ENCODE peak calls at places on chromosomes 5 and 9, in ten cellular contexts. B, S, E, O, K, V, L, C, N and J are unnamed samples.
A peak's percentile ranks its signal among the peaks of the same experiment; 100 is the strongest.

GRCh38 chr5:6827815-6828214 is 114.6 kb downstream of the TENT4A start:
- DNase-seq in L (no peak), V (no peak), E (peak; percentile 13), S (no peak), K (no peak), B (no peak), N (no peak), O (no peak), C (no peak), J (no peak)

GRCh38 chr9:72485821-72486605 is 35.4 kb upstream of the TMC1 start:
- DNase-seq in V (peak; percentile 42), N (peak; percentile 21), B (no peak), C (no peak), O (no peak), K (no peak), S (no peak), E (no peak), L (no peak), J (no peak)

GRCh38 chr9:95089257-95089873 is 228.1 kb downstream of the FANCC start:
- DNase-seq in B (peak; percentile 15), K (no peak), L (no peak), S (no peak), C (no peak), N (no peak), O (no peak), V (no peak), E (no peak), J (no peak)

GRCh38 chr5:125484272-125485002 is 738.0 kb upstream of the ZNF608 start:
- DNase-seq in O (peak; percentile 90), S (peak; percentile 62), E (no peak), K (peak; percentile 48), C (no peak), L (peak; percentile 96), N (peak; percentile 84), V (peak; percentile 69), B (peak; percentile 31), J (peak; percentile 76)

GRCh38 chr5:151174612-151175101 is 17.1 kb upstream of the ANXA6 start:
- DNase-seq in S (no peak), C (no peak), B (no peak), N (no peak), O (no peak), K (no peak), E (no peak), V (no peak), L (no peak), J (peak; percentile 46)

GRCh38 chr9:21121595-21122251 is 19.9 kb downstream of the IFNW1 start:
- DNase-seq in E (no peak), L (no peak), B (no peak), C (no peak), S (no peak), O (no peak), K (no peak), V (no peak), N (no peak), J (no peak)

GRCh38 chr5:55160493-55161209 is 680 bp downstream of the GPX8 start:
- DNase-seq in E (no peak), L (peak; percentile 93), S (peak; percentile 76), O (peak; percentile 85), V (peak; percentile 94), N (peak; percentile 91), B (peak; percentile 42), C (no peak), K (peak; percentile 53), J (peak; percentile 57)

GRCh38 chr5:136034976-136035375 is 6.2 kb downstream of the TGFBI start:
- DNase-seq in B (no peak), K (peak; percentile 62), N (no peak), C (no peak), E (no peak), V (no peak), O (no peak), L (no peak), S (no peak), J (no peak)

GRCh38 chr5:94360382-94360781 is 258.0 kb downstream of the KIAA0825 start:
- DNase-seq in V (no peak), K (peak; percentile 27), E (no peak), O (no peak), C (no peak), S (no peak), B (no peak), L (no peak), N (no peak), J (no peak)

GRCh38 chr5:94362857-94363256 is 255.5 kb downstream of the KIAA0825 start:
- DNase-seq in V (no peak), E (no peak), C (no peak), O (peak; percentile 89), N (peak; percentile 90), K (no peak), L (no peak), S (no peak), B (no peak), J (no peak)

GRCh38 chr5:94361832-94362754 is 256.3 kb downstream of the KIAA0825 start:
- DNase-seq in V (no peak), E (no peak), K (no peak), O (peak; percentile 88), L (no peak), S (no peak), C (peak; percentile 69), N (peak; percentile 86), B (no peak), J (no peak)

GRCh38 chr5:94359880-94360279 is 258.5 kb downstream of the KIAA0825 start:
- DNase-seq in O (no peak), V (no peak), C (no peak), K (no peak), L (no peak), B (no peak), S (no peak), N (no peak), E (no peak), J (no peak)

DNA sequence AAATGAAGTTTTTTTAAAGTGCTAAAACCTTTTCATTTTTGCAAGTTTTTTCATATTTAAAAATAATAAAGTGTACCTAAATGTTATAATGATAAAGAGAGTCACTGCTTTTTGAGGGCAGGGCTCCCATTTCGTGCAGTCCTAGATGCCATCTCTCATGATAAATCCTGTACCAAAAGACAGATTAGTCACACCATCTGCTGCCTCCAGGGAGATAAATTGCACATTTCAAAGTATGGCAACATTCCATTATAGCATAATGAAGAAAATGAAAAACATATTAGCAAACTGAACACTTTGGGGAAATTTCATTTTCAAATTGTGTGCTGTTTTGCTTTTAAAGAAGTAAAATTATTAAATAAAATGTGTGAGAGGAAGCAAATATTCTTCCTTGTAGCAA is 257.2 kb downstream of the KIAA0825 start:
- DNase-seq in N (peak; percentile 29), S (no peak), C (no peak), K (no peak), L (no peak), E (no peak), V (no peak), B (no peak), O (peak; percentile 12), J (no peak)
- H3K4me3 ChIP-seq in N (no peak overlapping the region), S (no peak overlapping the region), C (peak overlapping the region; percentile 53), K (no peak overlapping the region), L (no peak overlapping the region), E (no peak overlapping the region), V (no peak overlapping the region), B (no peak overlapping the region), O (no peak overlapping the region), J (no peak overlapping the region)

GRCh38 chr9:101620452-101620851 is 25.7 kb upstream of the PPP3R2 start:
- DNase-seq in V (no peak), S (no peak), L (no peak), E (no peak), B (no peak), K (no peak), C (no peak), O (no peak), N (no peak), J (no peak)

GRCh38 chr9:101618693-101619092 is 23.9 kb upstream of the PPP3R2 start:
- DNase-seq in L (no peak), E (no peak), S (no peak), V (no peak), O (no peak), B (no peak), C (no peak), K (no peak), N (no peak), J (no peak)
- H3K4me3 ChIP-seq in L (no peak overlapping the region), E (no peak overlapping the region), S (no peak overlapping the region), V (no peak overlapping the region), O (no peak overlapping the region), B (no peak overlapping the region), C (no peak overlapping the region), K (no peak overlapping the region), N (no peak overlapping the region), J (no peak overlapping the region)

DNA sequence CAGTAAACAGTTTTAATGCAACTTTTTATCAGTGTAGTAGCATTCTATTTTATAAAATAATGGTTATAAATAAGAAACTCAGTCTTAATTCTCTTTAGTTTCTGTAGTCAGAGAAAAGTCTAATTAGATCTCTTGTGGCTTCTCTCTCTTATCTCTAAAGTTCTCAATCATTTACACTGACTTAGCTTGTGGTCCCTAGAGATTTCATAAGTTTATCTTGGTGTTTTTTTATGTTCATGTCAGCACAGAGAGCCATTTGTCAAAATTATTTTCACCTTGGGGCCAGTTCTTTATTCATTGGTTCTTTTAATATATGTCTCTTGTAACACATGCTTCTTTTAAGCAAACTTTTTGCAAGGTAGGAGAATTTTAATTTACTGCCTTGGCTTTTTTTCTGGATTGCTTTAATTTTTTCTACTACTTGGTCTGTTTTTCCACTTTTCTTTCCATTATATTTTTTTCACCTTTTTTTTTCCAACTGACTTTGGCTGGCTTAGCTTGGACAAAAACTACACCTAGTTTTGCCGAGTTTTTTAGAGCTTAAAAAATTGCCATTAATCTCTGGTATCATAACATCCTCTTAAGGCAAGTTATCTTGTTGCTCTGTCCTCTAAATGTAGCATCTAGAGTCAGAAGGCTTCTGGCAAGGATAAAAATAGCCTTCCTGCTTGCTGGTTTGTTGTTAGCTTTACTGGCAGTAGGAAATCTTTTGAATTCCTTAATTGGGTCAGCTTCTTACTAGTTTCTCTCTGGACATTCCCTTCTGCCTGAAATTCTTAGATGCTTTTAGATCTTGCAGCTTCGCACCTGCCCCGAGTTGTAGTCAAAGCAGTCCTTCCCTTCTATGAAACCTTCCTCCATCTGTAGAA is 35.3 kb downstream of the CPEB4 start:
- DNase-seq in O (no peak), L (no peak), V (peak; percentile 23), B (no peak), C (no peak), E (no peak), K (no peak), N (no peak), S (no peak), J (no peak)
- H3K4me3 ChIP-seq in O (no peak overlapping the region), L (no peak overlapping the region), V (no peak overlapping the region), B (no peak overlapping the region), C (no peak overlapping the region), E (no peak overlapping the region), K (no peak overlapping the region), N (no peak overlapping the region), S (no peak overlapping the region), J (no peak overlapping the region)

DNA sequence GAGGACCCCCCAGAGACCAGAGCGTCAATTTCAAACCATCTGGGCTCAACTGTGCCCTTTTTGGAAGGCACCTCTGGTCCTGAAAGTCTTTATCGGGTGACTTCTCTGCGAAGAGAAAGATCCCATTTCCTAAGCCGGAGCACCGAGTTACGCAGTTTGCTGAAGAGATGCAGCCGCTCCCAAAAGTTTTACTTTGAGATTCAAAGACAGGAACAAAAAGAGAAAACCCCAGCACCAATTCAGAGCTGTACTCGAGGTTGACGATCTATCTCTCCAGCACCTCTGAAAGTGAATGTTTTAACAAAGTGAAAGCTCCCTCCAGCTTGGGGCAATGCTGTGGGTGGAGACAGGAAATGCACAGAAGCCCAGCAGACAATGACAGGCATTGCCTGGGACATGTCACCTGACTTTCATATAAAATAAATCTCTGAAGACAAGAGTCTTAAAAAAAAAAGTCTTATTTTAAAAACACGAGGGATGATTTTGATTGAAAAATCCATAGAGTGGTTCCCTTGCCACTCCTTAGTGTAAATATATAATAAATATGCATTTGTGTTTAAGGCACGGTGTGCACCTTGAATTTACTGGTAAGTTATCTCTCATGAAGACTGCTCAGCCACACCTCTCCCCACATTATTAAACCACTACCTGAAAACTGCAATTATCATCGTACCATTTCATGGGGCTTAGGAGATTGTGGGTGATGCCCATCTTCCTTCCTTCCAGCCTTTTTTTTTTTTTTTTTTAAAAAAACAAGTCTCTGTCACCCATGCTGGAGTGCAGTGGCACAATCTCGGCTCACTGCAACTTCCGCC is 79.9 kb downstream of the FNBP1 start:
- DNase-seq in O (peak; percentile 29), S (peak; percentile 73), L (no peak), B (no peak), E (peak; percentile 78), K (peak; percentile 56), C (no peak), V (peak; percentile 59), N (peak; percentile 45), J (peak; percentile 30)
- H3K4me3 ChIP-seq in O (peak overlapping the region; percentile 9), S (peak overlapping the region; percentile 21), L (peak overlapping the region; percentile 51), B (no peak overlapping the region), E (no peak overlapping the region), K (peak overlapping the region; percentile 61), C (peak overlapping the region; percentile 3), V (peak overlapping the region; percentile 55), N (peak overlapping the region; percentile 50), J (peak overlapping the region; percentile 64)